ENCODE peak calls at places on chromosome 9, in four cellular contexts. C, T, L and F are unnamed samples.

GRCh38 chr9:95341262-95342011 is 23.9 kb upstream of the FANCC start:
- DNase-seq in C (no peak), T (no peak), L (no peak), F (no peak)

GRCh38 chr9:87862536-87863268 is 20.0 kb upstream of the SPATA31E1 start:
- DNase-seq in C (no peak), T (peak), L (no peak), F (no peak)

GRCh38 chr9:14433293-14433818 is 119.4 kb upstream of the NFIB start:
- DNase-seq in C (no peak), T (no peak), L (peak), F (no peak)

GRCh38 chr9:88523056-88523455 is 11.9 kb upstream of the NXNL2 start:
- DNase-seq in C (no peak), T (no peak), L (no peak), F (no peak)

GRCh38 chr9:87661241-87661640 is 64.7 kb upstream of the CTSL start:
- DNase-seq in C (no peak), T (no peak), L (no peak), F (no peak)

GRCh38 chr9:95495988-95496387 is 20.8 kb downstream of the PTCH1 start:
- DNase-seq in C (no peak), T (no peak), L (no peak), F (no peak)

GRCh38 chr9:136576269-136576626 is 30.4 kb upstream of the NOTCH1 start:
- DNase-seq in C (no peak), T (peak), L (no peak), F (no peak)

GRCh38 chr9:81690251-81690851 is 1.0 kb upstream of the TLE1 start:
- DNase-seq in C (no peak), T (peak), L (no peak), F (no peak)

GRCh38 chr9:82117025-82117424 is 128.5 kb downstream of the SPATA31D1 start:
- DNase-seq in C (no peak), T (no peak), L (no peak), F (no peak)

GRCh38 chr9:88753691-88754367 is 218.9 kb downstream of the NXNL2 start:
- DNase-seq in C (no peak), T (no peak), L (no peak), F (no peak)

GRCh38 chr9:110148384-110148783 is 59.6 kb downstream of the C9orf152 start:
- DNase-seq in C (no peak), T (no peak), L (no peak), F (no peak)

GRCh38 chr9:971901-972511 is 4.4 kb upstream of the DMRT3 start:
- DNase-seq in C (no peak), T (no peak), L (no peak), F (no peak)
- TF ChIP-seq MYC in C (no peak), T (no peak), L (no peak), F (no peak)

GRCh38 chr9:126775926-126776325 is 28.9 kb upstream of the ZBTB43 start:
- DNase-seq in C (no peak), T (no peak), L (no peak), F (no peak)

GRCh38 chr9:126777733-126778132 is 27.1 kb upstream of the ZBTB43 start:
- DNase-seq in C (no peak), T (no peak), L (peak), F (no peak)

GRCh38 chr9:126773004-126773607 is 31.7 kb upstream of the ZBTB43 start:
- DNase-seq in C (peak), T (peak), L (peak), F (peak)
- TF ChIP-seq CTCF in C (peak), T (peak), L (peak), F (peak)

DNA sequence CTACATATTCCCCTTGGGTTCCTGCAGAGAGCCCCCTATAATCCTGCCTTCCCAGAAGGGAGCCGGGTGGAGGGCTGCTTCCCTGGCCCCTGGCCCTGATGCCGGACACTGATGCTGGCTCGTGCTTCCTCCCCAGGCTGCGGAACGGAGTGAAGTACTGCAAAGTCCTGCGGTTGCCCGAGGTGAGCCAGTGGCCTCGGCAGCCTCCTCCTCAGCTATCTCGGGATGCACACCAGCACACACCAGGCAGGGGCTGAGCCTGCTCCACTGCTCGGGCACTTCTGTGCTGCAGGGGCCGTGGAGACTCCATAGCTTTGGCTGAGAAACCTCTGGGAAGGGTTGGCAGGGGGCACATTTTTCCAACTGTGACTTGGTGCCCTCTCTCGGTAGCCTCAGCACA is 38.3 kb downstream of the USP20 start:
- DNase-seq in C (no peak), T (no peak), L (no peak), F (no peak)
- TF ChIP-seq MYC in C (no peak), T (no peak), L (no peak), F (no peak)

GRCh38 chr9:105445203-105445881 is 2.5 kb upstream of the FSD1L start:
- DNase-seq in C (no peak), T (no peak), L (no peak), F (no peak)

GRCh38 chr9:105447386-105447813 is 434 bp upstream of the FSD1L start:
- DNase-seq in C (no peak), T (no peak), L (no peak), F (no peak)

GRCh38 chr9:105449081-105449480 is 1.2 kb downstream of the FSD1L start:
- DNase-seq in C (no peak), T (no peak), L (no peak), F (no peak)

GRCh38 chr9:105444130-105444529 is 3.7 kb upstream of the FSD1L start:
- DNase-seq in C (no peak), T (no peak), L (no peak), F (peak)

GRCh38 chr9:105447814-105448812 is at the start of gene FSD1L:
- DNase-seq in C (peak), T (peak), L (peak), F (peak)
- TF ChIP-seq CTCF in C (peak), T (no peak), L (no peak), F (peak)

GRCh38 chr9:33236571-33236970 is 3.4 kb upstream of the SPINK4 start:
- DNase-seq in C (no peak), T (no peak), L (no peak), F (no peak)

GRCh38 chr9:33230756-33231691 is 8.9 kb upstream of the SPINK4 start:
- DNase-seq in C (no peak), T (no peak), L (no peak), F (no peak)

GRCh38 chr9:33234511-33235467 is 5.2 kb upstream of the SPINK4 start:
- DNase-seq in C (no peak), T (peak), L (no peak), F (no peak)

GRCh38 chr9:33232866-33233265 is 7.1 kb upstream of the SPINK4 start:
- DNase-seq in C (no peak), T (no peak), L (no peak), F (no peak)

DNA sequence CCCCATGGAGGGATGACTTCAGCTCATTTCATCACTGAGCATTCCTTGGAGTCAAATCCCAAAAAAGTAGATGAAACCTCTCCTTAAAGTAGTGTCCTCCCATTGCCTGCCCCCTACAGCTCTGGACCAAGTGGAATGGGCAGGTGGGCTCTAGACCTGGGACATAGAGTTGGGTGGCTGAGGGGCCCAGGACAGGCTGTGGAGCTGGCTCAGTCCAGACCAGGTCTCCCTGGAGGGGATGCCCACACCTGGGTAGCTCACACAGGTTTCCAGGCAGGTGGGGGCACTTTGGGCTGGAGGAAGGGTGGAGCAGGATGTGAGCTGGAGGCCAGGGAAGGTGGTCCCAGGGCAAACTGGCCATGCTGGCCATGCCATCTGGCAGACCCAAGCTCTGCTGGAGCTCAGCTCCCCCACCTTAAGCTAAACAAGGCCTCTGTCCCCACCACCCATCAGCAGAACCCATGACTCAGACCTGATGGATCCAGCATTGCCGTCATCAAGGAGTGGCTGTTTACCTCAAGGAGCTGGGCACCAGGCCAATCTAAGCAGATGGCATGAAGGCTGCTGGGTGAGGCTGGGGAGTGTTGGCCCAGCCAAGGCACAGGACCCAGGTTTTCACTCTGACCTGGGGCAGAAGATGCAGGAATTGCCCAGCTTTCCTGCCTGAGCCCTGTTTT is 6.2 kb upstream of the SPINK4 start:
- DNase-seq in C (no peak), T (peak), L (no peak), F (no peak)
- TF ChIP-seq MYC in C (no peak), T (peak), L (no peak), F (no peak)

GRCh38 chr9:105658351-105658750 is 3.9 kb upstream of the TAL2 start:
- DNase-seq in C (no peak), T (no peak), L (no peak), F (no peak)

GRCh38 chr9:105661011-105661410 is 1.2 kb upstream of the TAL2 start:
- DNase-seq in C (no peak), T (no peak), L (no peak), F (no peak)

GRCh38 chr9:105651806-105652205 is 10.5 kb upstream of the TAL2 start:
- DNase-seq in C (no peak), T (no peak), L (no peak), F (no peak)

GRCh38 chr9:105656131-105656921 is 5.9 kb upstream of the TAL2 start:
- DNase-seq in C (no peak), T (peak), L (peak), F (peak)
- TF ChIP-seq CTCF in C (peak), T (peak), L (no peak), F (no peak)

DNA sequence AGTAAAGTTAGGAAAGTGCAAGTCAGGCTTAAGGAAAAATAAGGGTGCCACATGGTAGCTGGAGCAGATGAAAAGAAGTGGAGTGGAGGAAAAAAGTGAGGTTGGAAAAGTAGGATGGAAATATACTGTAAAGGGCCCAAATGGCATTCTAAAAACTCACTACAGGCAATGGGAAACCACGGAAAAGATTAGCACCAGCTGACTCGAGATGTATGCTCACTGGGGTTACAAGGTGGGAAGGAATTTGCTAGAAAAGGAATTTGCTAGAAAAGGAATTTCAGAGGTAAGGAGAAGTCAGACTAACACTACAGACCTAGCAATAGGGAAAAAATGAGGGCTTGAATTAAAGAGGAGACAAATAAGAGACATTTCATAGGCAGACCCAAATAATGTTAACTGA is 3.6 kb downstream of the PSMD5 start:
- DNase-seq in C (no peak), T (no peak), L (no peak), F (no peak)
- TF ChIP-seq MYC in C (no peak), T (no peak), L (no peak), F (no peak)